ENCODE peak calls at places on chromosomes 2 and 18, in six cellular contexts. V is CD4-positive, alpha-beta T cell; H is spleen; Z is IMR-90; P is SJSA1; A is dorsolateral prefrontal cortex. G is an unnamed sample.

GRCh38 chr2:229586746-229587705 is 127.3 kb downstream of the DNER start:
- DNase-seq in P (peak; percentile 60), V (no peak), Z (peak; percentile 60), A (peak; percentile 90), H (peak; percentile 76), G (peak; percentile 78)

GRCh38 chr2:47002480-47003381 is 87.1 kb upstream of the MCFD2 start:
- DNase-seq in V (no peak), Z (no peak), P (no peak), H (no peak), A (peak; percentile 79), G (no peak)

GRCh38 chr2:12930382-12930781 is 213.6 kb downstream of the TRIB2 start:
- DNase-seq in P (no peak), V (no peak), H (no peak), A (no peak), Z (no peak), G (no peak)

GRCh38 chr2:197871780-197872456 is 67.5 kb downstream of the PLCL1 start:
- DNase-seq in A (no peak), Z (no peak), P (no peak), V (no peak), H (no peak), G (no peak)

GRCh38 chr2:108829916-108830315 is 43.3 kb downstream of the CCDC138 start:
- DNase-seq in V (no peak), A (no peak), Z (no peak), P (no peak), H (no peak), G (no peak)

GRCh38 chr2:191797937-191798873 is 48.7 kb downstream of the CAVIN2 start:
- DNase-seq in P (no peak), Z (no peak), V (no peak), A (no peak), H (no peak), G (no peak)

GRCh38 chr2:39216495-39217191 is 27.1 kb downstream of the CDKL4 start:
- DNase-seq in V (peak; percentile 70), A (no peak), H (no peak), Z (no peak), P (no peak), G (no peak)

GRCh38 chr2:207937818-207938217 is 87.5 kb downstream of the PLEKHM3 start:
- DNase-seq in P (no peak), V (no peak), Z (peak; percentile 46), H (no peak), A (no peak), G (no peak)

GRCh38 chr2:70124983-70125480 is 37.8 kb downstream of the PCBP1 start:
- DNase-seq in H (peak; percentile 93), P (peak; percentile 72), Z (peak; percentile 31), V (peak; percentile 61), A (peak; percentile 70), G (peak; percentile 80)

GRCh38 chr2:13597176-13597575 is 880.4 kb downstream of the TRIB2 start:
- DNase-seq in P (no peak), V (no peak), H (no peak), A (no peak), Z (no peak), G (no peak)

GRCh38 chr18:76467371-76468190 is 27.5 kb downstream of the ZNF516 start:
- DNase-seq in V (no peak), P (no peak), A (no peak), Z (peak; percentile 40), H (no peak), G (peak; percentile 72)

GRCh38 chr2:162258686-162259085 is 15.4 kb upstream of the FAP start:
- DNase-seq in P (no peak), Z (peak; percentile 49), A (no peak), V (no peak), H (no peak), G (no peak)

GRCh38 chr18:51235011-51235789 is 37.7 kb upstream of the MEX3C start:
- DNase-seq in Z (no peak), P (peak; percentile 27), A (no peak), V (no peak), H (no peak), G (no peak)

GRCh38 chr2:60794271-60794863 is 38.3 kb downstream of the PAPOLG start:
- DNase-seq in H (no peak), A (no peak), P (peak; percentile 9), Z (peak; percentile 27), V (no peak), G (no peak)

GRCh38 chr2:162153608-162154224 is 1.7 kb upstream of the GCG start:
- DNase-seq in V (peak; percentile 49), A (no peak), H (no peak), P (peak; percentile 24), Z (peak; percentile 49), G (no peak)

GRCh38 chr18:36828157-36828629 is 609 bp downstream of the TPGS2 start:
- DNase-seq in A (no peak), V (peak; percentile 12), P (peak; percentile 84), Z (peak; percentile 55), H (no peak), G (no peak)

GRCh38 chr2:98501223-98501622 is 56.6 kb downstream of the INPP4A start:
- DNase-seq in Z (no peak), V (no peak), A (no peak), H (no peak), P (no peak), G (no peak)

GRCh38 chr2:191922736-191923651 is 76.1 kb upstream of the CAVIN2 start:
- DNase-seq in V (no peak), A (no peak), Z (no peak), P (no peak), H (peak; percentile 45), G (no peak)

GRCh38 chr2:182018218-182018617 is 32.6 kb downstream of the PPP1R1C start:
- DNase-seq in Z (peak; percentile 62), P (peak; percentile 28), V (no peak), A (no peak), H (no peak), G (no peak)

DNA sequence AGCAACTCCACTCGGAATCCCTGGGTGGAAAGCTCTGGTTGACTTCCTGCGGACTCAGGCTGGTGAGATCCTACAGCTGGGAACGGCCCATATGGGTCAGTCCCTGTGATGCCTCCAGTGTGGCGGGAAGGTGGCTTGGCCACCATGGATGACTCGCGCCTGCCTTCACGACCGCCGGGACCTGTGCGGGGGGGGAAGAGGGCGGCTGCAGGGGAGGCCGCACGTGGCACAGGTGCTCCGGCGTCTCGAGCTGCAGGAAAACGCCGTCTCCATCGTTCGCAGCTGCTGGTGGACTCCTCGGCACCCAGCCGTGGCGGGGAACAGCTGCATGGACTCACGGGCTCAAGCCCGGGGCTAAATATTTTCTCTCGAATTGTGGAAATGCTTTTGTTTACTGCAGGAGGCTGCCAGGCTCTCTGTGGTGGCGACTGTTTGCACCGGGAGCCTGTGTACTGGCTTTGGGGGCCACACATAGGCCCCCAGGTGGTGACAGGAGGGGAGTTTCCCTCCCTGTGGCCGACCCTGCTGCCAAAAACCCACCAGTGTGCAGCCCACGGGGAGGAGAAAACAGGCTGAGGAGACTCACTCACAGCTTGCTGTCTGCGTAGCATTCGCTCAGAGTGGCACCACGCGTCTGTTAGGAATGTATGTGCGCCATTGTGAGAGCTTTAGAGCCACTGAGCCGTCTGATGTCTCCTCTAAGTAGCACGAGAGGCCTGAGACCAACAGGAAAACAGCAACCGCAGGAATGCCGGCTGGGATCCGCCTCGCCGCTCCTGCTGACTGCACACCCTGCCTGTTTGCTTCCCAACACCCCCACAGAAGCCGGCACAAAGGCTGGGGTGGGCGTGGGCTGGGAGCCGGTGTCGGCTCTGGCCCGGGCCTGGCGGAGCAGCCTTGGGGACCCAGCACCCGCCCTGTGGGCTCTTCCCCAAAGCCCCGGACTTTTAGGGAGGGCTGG is 89.2 kb downstream of the NFATC1 start:
- DNase-seq in H (peak; percentile 73), Z (peak; percentile 98), V (no peak), A (peak; percentile 35), P (peak; percentile 95), G (no peak)
- H3K27ac ChIP-seq in H (no peak overlapping the region), Z (peak overlapping the region; percentile 62), V (no peak overlapping the region), A (no peak overlapping the region), P (peak overlapping the region; percentile 95), G (peak overlapping the region; percentile 47)

GRCh38 chr2:136214801-136215200 is 96.9 kb upstream of the CXCR4 start:
- DNase-seq in V (no peak), A (no peak), P (no peak), H (no peak), Z (no peak), G (no peak)
- H3K27ac ChIP-seq in V (no peak overlapping the region), A (no peak overlapping the region), P (no peak overlapping the region), H (peak overlapping the region; percentile 79), Z (no peak overlapping the region), G (no peak overlapping the region)

GRCh38 chr2:9002313-9002636 is 1.2 kb downstream of the MBOAT2 start:
- DNase-seq in H (no peak), Z (no peak), A (no peak), P (peak; percentile 16), V (no peak), G (no peak)

GRCh38 chr2:9003366-9003615 is 193 bp downstream of the MBOAT2 start:
- DNase-seq in H (no peak), V (no peak), A (no peak), P (no peak), Z (no peak), G (no peak)

GRCh38 chr2:9002637-9003365 is 683 bp downstream of the MBOAT2 start:
- DNase-seq in H (peak; percentile 87), V (no peak), P (peak; percentile 44), A (no peak), Z (no peak), G (no peak)

GRCh38 chr2:9004338-9005204 is 1.1 kb upstream of the MBOAT2 start:
- DNase-seq in A (no peak), Z (peak; percentile 36), H (no peak), V (no peak), P (peak; percentile 61), G (no peak)

DNA sequence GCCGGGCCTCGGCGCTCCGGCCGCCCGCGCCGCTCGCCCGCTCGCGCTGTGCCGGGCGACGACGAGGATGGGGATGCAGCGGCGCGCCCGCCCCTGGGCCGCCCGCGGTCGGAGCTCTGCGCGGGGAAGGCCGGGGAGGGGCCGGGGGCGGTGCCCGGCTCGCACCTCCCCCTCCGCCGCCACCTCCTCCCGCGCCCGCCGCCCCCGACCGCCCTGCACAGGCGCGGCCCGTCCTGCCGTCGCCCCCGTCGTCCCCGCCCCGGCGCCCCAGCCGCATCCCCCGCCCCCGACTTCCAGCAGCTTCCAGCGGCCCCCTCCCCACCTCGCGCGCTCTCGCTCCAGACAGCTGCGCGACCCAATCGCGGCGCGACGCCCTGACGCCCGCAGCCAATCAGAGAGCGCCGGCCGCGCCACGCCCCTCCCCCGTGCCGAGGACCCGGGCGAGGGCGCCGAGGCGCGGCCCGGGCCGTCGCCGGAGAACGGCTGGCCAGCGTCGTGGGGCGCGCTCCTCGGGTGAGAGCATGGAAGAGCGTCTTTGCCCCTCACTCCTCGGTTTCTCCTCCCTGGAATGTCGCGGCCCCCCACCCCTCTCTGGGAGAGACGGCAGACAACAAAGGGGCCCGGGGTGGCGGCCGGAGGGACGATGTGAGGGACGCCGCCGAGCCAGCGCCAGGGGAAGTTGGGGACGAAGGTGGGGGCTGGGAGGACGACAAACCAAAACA is at the start of gene MBOAT2:
- DNase-seq in A (peak; percentile 91), V (peak; percentile 71), P (peak; percentile 92), H (peak; percentile 94), Z (peak; percentile 89), G (peak; percentile 87)
- H3K27ac ChIP-seq in A (peak within 1 kb of the TSS; percentile 97), V (peak within 1 kb of the TSS; percentile 35), P (peak within 1 kb of the TSS; percentile 96), H (peak within 1 kb of the TSS; percentile 86), Z (peak within 1 kb of the TSS; percentile 96), G (peak within 1 kb of the TSS; percentile 54)

GRCh38 chr2:127066942-127067341 is 40.0 kb downstream of the BIN1 start:
- DNase-seq in H (no peak), A (no peak), V (no peak), P (peak; percentile 64), Z (peak; percentile 23), G (no peak)
- H3K27ac ChIP-seq in H (no peak overlapping the region), A (peak overlapping the region; percentile 97), V (no peak overlapping the region), P (peak overlapping the region; percentile 56), Z (no peak overlapping the region), G (peak overlapping the region; percentile 86)

GRCh38 chr18:13221821-13222220 is 3.3 kb downstream of the LDLRAD4 start:
- DNase-seq in P (no peak), Z (no peak), A (no peak), H (no peak), V (no peak), G (no peak)
- H3K27ac ChIP-seq in P (no peak overlapping the region), Z (no peak overlapping the region), A (peak overlapping the region; percentile 89), H (peak overlapping the region; percentile 57), V (no peak overlapping the region), G (peak overlapping the region; percentile 81)

GRCh38 chr18:45821667-45822066 is 3.8 kb upstream of the SIGLEC15 start:
- DNase-seq in H (no peak), V (no peak), A (no peak), Z (no peak), P (no peak), G (no peak)
- H3K27ac ChIP-seq in H (no peak overlapping the region), V (no peak overlapping the region), A (no peak overlapping the region), Z (no peak overlapping the region), P (no peak overlapping the region), G (no peak overlapping the region)